ENCODE peak calls at places on chromosome 9, in five cellular contexts. Z is stomach, Q is tibial nerve, I is adrenal gland, O is endothelial cell of umbilical vein. X is an unnamed sample.

GRCh38 chr9:5459289-5459829 is 9.0 kb downstream of the CD274 start:
- DNase-seq in Z (peak; percentile 32), Q (no peak), I (no peak), O (no peak), X (no peak)

GRCh38 chr9:76684213-76684612 is 80.0 kb upstream of the PCA3 start:
- DNase-seq in Z (no peak), Q (no peak), I (no peak), O (no peak), X (no peak)

GRCh38 chr9:17402309-17402708 is 176.6 kb upstream of the SH3GL2 start:
- DNase-seq in Z (no peak), Q (no peak), I (no peak), O (peak; percentile 29), X (no peak)

GRCh38 chr9:133711428-133712220 is 26.5 kb downstream of the SARDH start:
- DNase-seq in Z (no peak), Q (no peak), I (peak; percentile 52), O (no peak), X (peak; percentile 54)

GRCh38 chr9:2417730-2418129 is 203.9 kb upstream of the VLDLR start:
- DNase-seq in Z (no peak), Q (no peak), I (no peak), O (no peak), X (no peak)

GRCh38 chr9:124342946-124343485 is 72.2 kb downstream of the PSMB7 start:
- DNase-seq in Z (no peak), Q (peak; percentile 18), I (peak; percentile 88), O (no peak), X (peak; percentile 89)

GRCh38 chr9:71680189-71680983 is 87.9 kb downstream of the CEMIP2 start:
- DNase-seq in Z (no peak), Q (no peak), I (no peak), O (peak; percentile 57), X (no peak)

GRCh38 chr9:37206121-37206620 is 85.8 kb downstream of the ZCCHC7 start:
- DNase-seq in Z (no peak), Q (no peak), I (no peak), O (no peak), X (no peak)

GRCh38 chr9:37617837-37618236 is 25.4 kb upstream of the TOMM5 start:
- DNase-seq in Z (no peak), Q (no peak), I (no peak), O (no peak), X (no peak)

GRCh38 chr9:108671794-108672193 is 184.0 kb downstream of the ACTL7B start:
- DNase-seq in Z (no peak), Q (no peak), I (no peak), O (no peak), X (no peak)

GRCh38 chr9:97555164-97555563 is 53.7 kb downstream of the TMOD1 start:
- DNase-seq in Z (no peak), Q (peak; percentile 88), I (peak; percentile 60), O (peak; percentile 64), X (no peak)

GRCh38 chr9:8962084-8962483 is 1162.5 kb upstream of the DMAC1 start:
- DNase-seq in Z (no peak), Q (no peak), I (no peak), O (no peak), X (no peak)

GRCh38 chr9:99565203-99565602 is 256.5 kb upstream of the NR4A3 start:
- DNase-seq in Z (no peak), Q (no peak), I (no peak), O (no peak), X (no peak)

GRCh38 chr9:35367451-35367850 is 122.5 kb upstream of the RUSC2 start:
- DNase-seq in Z (no peak), Q (no peak), I (peak; percentile 35), O (peak; percentile 91), X (no peak)

GRCh38 chr9:133710661-133711427 is 27.3 kb downstream of the SARDH start:
- DNase-seq in Z (no peak), Q (no peak), I (no peak), O (no peak), X (peak; percentile 63)

GRCh38 chr9:16496908-16497307 is 373.6 kb downstream of the BNC2 start:
- DNase-seq in Z (no peak), Q (no peak), I (no peak), O (no peak), X (no peak)

GRCh38 chr9:34707130-34707529 is 2.8 kb downstream of the CCL21 start:
- DNase-seq in Z (no peak), Q (no peak), I (no peak), O (no peak), X (no peak)

GRCh38 chr9:37917801-37918664 is 14.1 kb upstream of the SLC25A51 start:
- DNase-seq in Z (no peak), Q (no peak), I (no peak), O (no peak), X (peak; percentile 60)

GRCh38 chr9:133642708-133643361 is 6.7 kb downstream of the DBH start:
- DNase-seq in Z (no peak), Q (no peak), I (no peak), O (no peak), X (no peak)

GRCh38 chr9:95497772-95498171 is 19.0 kb downstream of the PTCH1 start:
- DNase-seq in Z (no peak), Q (no peak), I (no peak), O (no peak), X (no peak)

GRCh38 chr9:15361737-15362136 is 54.7 kb upstream of the TTC39B start:
- DNase-seq in Z (no peak), Q (no peak), I (no peak), O (no peak), X (no peak)

GRCh38 chr9:113682297-113682771 is 193.8 kb upstream of the ZNF618 start:
- DNase-seq in Z (peak; percentile 86), Q (peak; percentile 83), I (peak; percentile 78), O (peak; percentile 85), X (peak; percentile 81)

GRCh38 chr9:92424340-92424739 is at the start of gene OMD:
- DNase-seq in Z (no peak), Q (no peak), I (no peak), O (no peak), X (no peak)
- H3K4me3 ChIP-seq in Z (peak within 1 kb of the TSS; percentile 10), Q (peak within 1 kb of the TSS; percentile 51), I (no peak within 1 kb of the TSS), O (no peak within 1 kb of the TSS), X (peak within 1 kb of the TSS; percentile 0)

GRCh38 chr9:131693651-131694597 is 46.0 kb downstream of the RAPGEF1 start:
- DNase-seq in Z (no peak), Q (no peak), I (no peak), O (no peak), X (no peak)
- H3K4me1 ChIP-seq in Z (peaks cover 50% of the 10 kb centered on the region), Q (peaks cover 17% of the 10 kb centered on the region), I (peaks cover 47% of the 10 kb centered on the region), O (no peaks in the 10 kb centered on the region), X (no peaks in the 10 kb centered on the region)

DNA sequence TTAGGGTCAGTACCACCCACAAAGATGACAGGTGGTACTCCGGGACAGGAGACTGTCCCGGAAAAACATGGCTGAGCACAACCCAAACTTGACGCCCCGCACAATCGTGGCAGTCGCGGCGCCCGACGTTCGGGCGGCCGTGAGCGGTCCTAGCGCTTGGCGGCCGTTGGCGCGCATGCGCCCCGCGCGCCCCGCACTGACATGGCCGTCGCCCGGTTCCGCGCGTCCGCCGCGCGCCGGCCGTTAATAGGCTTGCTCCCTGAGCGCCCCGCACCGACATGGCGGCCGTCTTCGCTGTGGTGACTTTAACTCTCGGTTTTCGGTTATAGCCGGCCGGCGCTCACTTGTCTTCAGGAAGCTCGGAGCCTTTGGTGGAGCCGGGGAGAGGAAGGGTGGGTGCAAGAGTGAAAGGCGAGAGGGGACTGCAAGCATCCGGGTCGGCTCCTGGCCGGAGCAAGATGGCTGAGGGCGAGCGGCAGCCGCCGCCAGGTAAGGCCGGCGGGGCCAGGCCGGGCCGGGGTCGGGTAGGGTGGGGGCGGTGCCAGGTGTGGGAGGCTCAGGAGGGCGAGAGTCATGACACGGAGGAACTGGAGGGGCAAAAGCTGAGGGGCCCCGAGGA is at the start of gene PTPA:
- DNase-seq in Z (peak; percentile 91), Q (peak; percentile 61), I (peak; percentile 86), O (peak; percentile 88), X (peak; percentile 93)
- TF ChIP-seq POLR2A in Z (no peak), Q (peak; percentile 31), I (no peak), O (no peak), X (no peak)

DNA sequence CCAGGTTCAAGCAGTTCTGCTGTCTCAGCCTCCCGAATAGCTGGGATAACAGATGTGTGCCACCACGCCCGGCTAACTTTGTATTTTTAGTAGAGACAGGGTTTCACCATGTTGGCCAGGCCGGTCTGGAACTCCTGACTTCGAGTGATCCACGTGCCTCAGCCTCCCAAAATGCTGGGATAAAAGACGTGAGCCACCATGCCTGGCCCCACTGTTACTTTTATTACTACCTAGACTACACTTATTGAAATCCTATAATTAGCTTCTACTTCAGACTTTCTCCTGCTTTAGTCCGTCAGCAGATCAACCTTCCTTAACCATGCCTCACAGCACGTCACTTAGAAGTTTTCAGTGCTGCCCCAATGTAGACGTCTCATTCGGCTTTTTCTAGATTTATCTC is 8.2 kb downstream of the ZBTB43 start:
- DNase-seq in Z (no peak), Q (no peak), I (no peak), O (no peak), X (no peak)
- H3K4me3 ChIP-seq in Z (no peak overlapping the region), Q (no peak overlapping the region), I (no peak overlapping the region), O (no peak overlapping the region), X (no peak overlapping the region)

DNA sequence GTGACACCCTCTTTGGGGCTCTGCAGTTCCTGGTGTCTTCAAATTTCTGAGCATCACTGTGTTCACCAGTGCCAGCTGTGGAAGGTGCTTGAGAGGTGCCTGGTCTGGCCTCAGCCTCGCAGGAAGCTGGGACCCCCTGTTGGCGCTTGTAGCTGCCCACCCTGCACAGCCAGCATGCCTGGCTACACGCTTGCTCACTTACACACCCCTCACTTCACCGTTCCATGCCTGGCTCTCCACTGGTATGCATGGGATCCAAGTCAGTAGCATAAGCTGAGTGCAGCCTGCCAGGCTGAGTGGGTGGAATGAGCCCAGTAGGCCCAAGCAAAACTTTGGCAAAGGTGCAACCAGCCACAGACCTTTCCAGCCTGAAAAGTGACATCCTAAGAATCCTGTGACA is 801.4 kb upstream of the PTPRD start:
- DNase-seq in Z (no peak), Q (no peak), I (no peak), O (no peak), X (no peak)
- H3K4me1 ChIP-seq in Z (no peaks in the 10 kb centered on the region), Q (no peaks in the 10 kb centered on the region), I (no peaks in the 10 kb centered on the region), O (no peaks in the 10 kb centered on the region), X (no peaks in the 10 kb centered on the region)